ENCODE peak calls at places on chromosomes 11 and 22, in five cellular contexts. One of them, this sample, is unnamed.

GRCh38 chr11:122850076-122850631 is 11.9 kb downstream of the CRTAM start:
- DNase-seq in astrocyte of the hippocampus: peak; percentile 61
- DNase-seq in GM20000: no peak
- DNase-seq in nucleus accumbens: no peak
- DNase-seq in HEK293T: no peak
- DNase-seq in this sample: no peak

GRCh38 chr11:129658558-129658882 is 157.1 kb upstream of the TMEM45B start:
- DNase-seq in astrocyte of the hippocampus: no peak
- DNase-seq in GM20000: no peak
- DNase-seq in nucleus accumbens: no peak
- DNase-seq in HEK293T: no peak
- DNase-seq in this sample: no peak

GRCh38 chr11:6755303-6755952 is 16.3 kb downstream of the OR2AG2 start:
- DNase-seq in astrocyte of the hippocampus: peak; percentile 60
- DNase-seq in GM20000: peak; percentile 38
- DNase-seq in nucleus accumbens: peak; percentile 6
- DNase-seq in HEK293T: peak; percentile 67
- DNase-seq in this sample: peak; percentile 20

GRCh38 chr22:36562261-36562835 is 33.4 kb upstream of the EIF3D start:
- DNase-seq in astrocyte of the hippocampus: peak; percentile 31
- DNase-seq in GM20000: no peak
- DNase-seq in nucleus accumbens: no peak
- DNase-seq in HEK293T: no peak
- DNase-seq in this sample: no peak

GRCh38 chr11:131885371-131885770 is 515.0 kb downstream of the NTM start:
- DNase-seq in astrocyte of the hippocampus: no peak
- DNase-seq in GM20000: no peak
- DNase-seq in nucleus accumbens: no peak
- DNase-seq in HEK293T: no peak
- DNase-seq in this sample: peak; percentile 46

GRCh38 chr11:69311767-69312385 is 17.9 kb downstream of the MYEOV start:
- DNase-seq in astrocyte of the hippocampus: peak; percentile 28
- DNase-seq in GM20000: no peak
- DNase-seq in nucleus accumbens: no peak
- DNase-seq in HEK293T: no peak
- DNase-seq in this sample: no peak

GRCh38 chr22:19941365-19942070 is at the start of the genes COMT and TXNRD2:
- DNase-seq in astrocyte of the hippocampus: peak; percentile 86
- DNase-seq in GM20000: peak; percentile 93
- DNase-seq in nucleus accumbens: peak; percentile 48
- DNase-seq in HEK293T: peak; percentile 88
- DNase-seq in this sample: peak; percentile 39

GRCh38 chr11:45331839-45332485 is 45.8 kb upstream of the SYT13 start:
- DNase-seq in astrocyte of the hippocampus: no peak
- DNase-seq in GM20000: no peak
- DNase-seq in nucleus accumbens: no peak
- DNase-seq in HEK293T: no peak
- DNase-seq in this sample: no peak

GRCh38 chr11:3147257-3147619 is 17.9 kb downstream of the OSBPL5 start:
- DNase-seq in astrocyte of the hippocampus: no peak
- DNase-seq in GM20000: no peak
- DNase-seq in nucleus accumbens: no peak
- DNase-seq in HEK293T: no peak
- DNase-seq in this sample: no peak

GRCh38 chr22:41289681-41290080 is 3.7 kb upstream of the RANGAP1 start:
- DNase-seq in astrocyte of the hippocampus: no peak
- DNase-seq in GM20000: no peak
- DNase-seq in nucleus accumbens: no peak
- DNase-seq in HEK293T: no peak
- DNase-seq in this sample: no peak

GRCh38 chr11:1260023-1260501 is 37.2 kb downstream of the MUC5B start:
- DNase-seq in astrocyte of the hippocampus: no peak
- DNase-seq in GM20000: peak; percentile 68
- DNase-seq in nucleus accumbens: no peak
- DNase-seq in HEK293T: peak; percentile 70
- DNase-seq in this sample: no peak

GRCh38 chr11:106464728-106465127 is 387.3 kb downstream of the AASDHPPT start:
- DNase-seq in astrocyte of the hippocampus: no peak
- DNase-seq in GM20000: no peak
- DNase-seq in nucleus accumbens: no peak
- DNase-seq in HEK293T: no peak
- DNase-seq in this sample: no peak

GRCh38 chr11:129703846-129704245 is 111.8 kb upstream of the TMEM45B start:
- DNase-seq in astrocyte of the hippocampus: no peak
- DNase-seq in GM20000: no peak
- DNase-seq in nucleus accumbens: no peak
- DNase-seq in HEK293T: no peak
- DNase-seq in this sample: no peak

GRCh38 chr11:64719406-64719805 is 3.6 kb downstream of the NRXN2 start:
- DNase-seq in astrocyte of the hippocampus: no peak
- DNase-seq in GM20000: no peak
- DNase-seq in nucleus accumbens: no peak
- DNase-seq in HEK293T: no peak
- DNase-seq in this sample: no peak

GRCh38 chr22:42222140-42222539 is 48.3 kb downstream of the TCF20 start:
- DNase-seq in astrocyte of the hippocampus: no peak
- DNase-seq in GM20000: peak; percentile 45
- DNase-seq in nucleus accumbens: no peak
- DNase-seq in HEK293T: no peak
- DNase-seq in this sample: no peak

GRCh38 chr11:36408476-36409136 is 101.5 kb downstream of the TRAF6 start:
- DNase-seq in astrocyte of the hippocampus: no peak
- DNase-seq in GM20000: no peak
- DNase-seq in nucleus accumbens: no peak
- DNase-seq in HEK293T: no peak
- DNase-seq in this sample: no peak

GRCh38 chr11:57732661-57733060 is 8.6 kb upstream of the SELENOH start:
- DNase-seq in astrocyte of the hippocampus: no peak
- DNase-seq in GM20000: no peak
- DNase-seq in nucleus accumbens: no peak
- DNase-seq in HEK293T: no peak
- DNase-seq in this sample: no peak

GRCh38 chr11:103609117-103610066 is 427.0 kb upstream of the DDI1 start:
- DNase-seq in astrocyte of the hippocampus: peak; percentile 95
- DNase-seq in GM20000: no peak
- DNase-seq in nucleus accumbens: no peak
- DNase-seq in HEK293T: peak; percentile 30
- DNase-seq in this sample: no peak

GRCh38 chr22:37016134-37016910 is 2.9 kb downstream of the TST start:
- DNase-seq in astrocyte of the hippocampus: no peak
- DNase-seq in GM20000: no peak
- DNase-seq in nucleus accumbens: no peak
- DNase-seq in HEK293T: no peak
- DNase-seq in this sample: no peak

GRCh38 chr11:134333312-134333711 is 1.5 kb downstream of the GLB1L2 start:
- DNase-seq in astrocyte of the hippocampus: no peak
- DNase-seq in GM20000: no peak
- DNase-seq in nucleus accumbens: no peak
- DNase-seq in HEK293T: no peak
- DNase-seq in this sample: no peak

GRCh38 chr22:21765909-21766529 is 30.4 kb upstream of the YPEL1 start:
- DNase-seq in astrocyte of the hippocampus: no peak
- DNase-seq in GM20000: no peak
- DNase-seq in nucleus accumbens: no peak
- DNase-seq in HEK293T: no peak
- DNase-seq in this sample: no peak

GRCh38 chr22:42964994-42965699 is 49.8 kb downstream of the PACSIN2 start:
- DNase-seq in astrocyte of the hippocampus: no peak
- DNase-seq in GM20000: peak; percentile 61
- DNase-seq in nucleus accumbens: no peak
- DNase-seq in HEK293T: no peak
- DNase-seq in this sample: no peak

GRCh38 chr11:57399928-57400578 is 9.6 kb upstream of the PRG2 start:
- DNase-seq in astrocyte of the hippocampus: no peak
- DNase-seq in GM20000: no peak
- DNase-seq in nucleus accumbens: no peak
- DNase-seq in HEK293T: no peak
- DNase-seq in this sample: no peak

GRCh38 chr11:10328314-10329090 is 23.6 kb downstream of the ADM start:
- DNase-seq in astrocyte of the hippocampus: peak; percentile 64
- DNase-seq in GM20000: no peak
- DNase-seq in nucleus accumbens: no peak
- DNase-seq in HEK293T: no peak
- DNase-seq in this sample: no peak

GRCh38 chr11:69912161-69912910 is 93.1 kb upstream of the FGF3 start:
- DNase-seq in astrocyte of the hippocampus: no peak
- DNase-seq in GM20000: no peak
- DNase-seq in nucleus accumbens: no peak
- DNase-seq in HEK293T: no peak
- DNase-seq in this sample: no peak

GRCh38 chr22:36934940-36935610 is 21.6 kb downstream of the CSF2RB start:
- DNase-seq in astrocyte of the hippocampus: no peak
- DNase-seq in GM20000: no peak
- DNase-seq in nucleus accumbens: no peak
- DNase-seq in HEK293T: no peak
- DNase-seq in this sample: no peak

This sample was measured in putamen.